ENCODE peak calls at places on chromosomes 7 and 10, in six cellular contexts. U is SK-N-SH, L is fibroblast of mammary gland, D is IMR-90, Z is upper lobe of right lung, A is PC-9. Y is an unnamed sample.

GRCh38 chr10:43233601-43234430 is 33.0 kb downstream of the RASGEF1A start:
- DNase-seq in U (no peak), D (no peak), L (no peak), Z (peak; percentile 52), A (no peak), Y (no peak)

GRCh38 chr10:107554351-107554750 is 389.8 kb upstream of the SORCS1 start:
- DNase-seq in Z (no peak), U (no peak), L (no peak), A (no peak), D (no peak), Y (no peak)

GRCh38 chr10:102559764-102560163 is 56.0 kb downstream of the SUFU start:
- DNase-seq in A (no peak), Z (peak; percentile 1), U (no peak), D (no peak), L (no peak), Y (no peak)

GRCh38 chr7:3461923-3462322 is 160.9 kb downstream of the SDK1 start:
- DNase-seq in A (no peak), Z (no peak), U (no peak), D (no peak), L (no peak), Y (no peak)

GRCh38 chr10:78920011-78920410 is 148.8 kb upstream of the ZMIZ1 start:
- DNase-seq in U (no peak), A (no peak), Z (peak; percentile 51), D (no peak), L (no peak), Y (no peak)

GRCh38 chr7:22339725-22340390 is 17.1 kb downstream of the RAPGEF5 start:
- DNase-seq in Z (no peak), A (no peak), D (no peak), L (no peak), U (no peak), Y (no peak)

GRCh38 chr10:42970451-42971250 is 106.2 kb upstream of the RET start:
- DNase-seq in A (no peak), L (no peak), D (no peak), Z (peak; percentile 61), U (peak; percentile 90), Y (no peak)

GRCh38 chr10:88111294-88111693 is 247.9 kb downstream of the PTEN start:
- DNase-seq in D (no peak), A (no peak), U (no peak), L (no peak), Z (no peak), Y (no peak)

GRCh38 chr10:77004917-77005564 is 632.6 kb downstream of the KCNMA1 start:
- DNase-seq in L (peak; percentile 66), A (peak; percentile 42), Z (no peak), D (peak; percentile 58), U (peak; percentile 52), Y (peak; percentile 74)

GRCh38 chr10:14381475-14381874 is 50.8 kb upstream of the FRMD4A start:
- DNase-seq in D (no peak), Z (no peak), A (no peak), U (no peak), L (no peak), Y (no peak)

GRCh38 chr10:121926669-121927360 is 1.0 kb downstream of the ATE1 start:
- DNase-seq in U (no peak), D (no peak), A (no peak), Z (no peak), L (peak; percentile 24), Y (peak; percentile 59)

GRCh38 chr10:120942806-120943413 is 91.7 kb downstream of the WDR11 start:
- DNase-seq in Z (peak; percentile 90), L (peak; percentile 65), A (peak; percentile 44), U (peak; percentile 86), D (peak; percentile 57), Y (peak; percentile 84)

GRCh38 chr10:131853610-131853964 is 47.2 kb upstream of the PPP2R2D start:
- DNase-seq in Z (peak; percentile 41), A (no peak), U (no peak), L (no peak), D (no peak), Y (no peak)

GRCh38 chr10:114544045-114544659 is 113.9 kb downstream of the ABLIM1 start:
- DNase-seq in L (no peak), D (no peak), A (peak; percentile 74), Z (no peak), U (no peak), Y (no peak)

GRCh38 chr7:135846339-135846738 is 97.7 kb upstream of the FAM180A start:
- DNase-seq in Z (no peak), L (no peak), U (no peak), A (no peak), D (no peak), Y (no peak)

GRCh38 chr10:35611750-35612149 is 6.6 kb downstream of the GJD4 start:
- DNase-seq in U (no peak), Z (no peak), D (no peak), L (no peak), A (no peak), Y (no peak)

GRCh38 chr7:16694806-16695205 is 48.8 kb downstream of the BZW2 start:
- DNase-seq in A (no peak), L (no peak), U (no peak), Z (no peak), D (no peak), Y (no peak)

GRCh38 chr10:4569132-4569531 is 256.9 kb upstream of the AKR1E2 start:
- DNase-seq in U (no peak), Z (no peak), D (no peak), L (no peak), A (no peak), Y (no peak)

GRCh38 chr7:3446786-3447185 is 145.7 kb downstream of the SDK1 start:
- DNase-seq in Z (no peak), D (peak; percentile 26), L (peak; percentile 60), A (no peak), U (no peak), Y (no peak)

GRCh38 chr10:84825330-84825729 is 496.9 kb downstream of the CCSER2 start:
- DNase-seq in L (peak; percentile 16), U (peak; percentile 55), A (no peak), Z (no peak), D (peak; percentile 12), Y (peak; percentile 41)

GRCh38 chr7:98357751-98358161 is 43.1 kb downstream of the BAIAP2L1 start:
- DNase-seq in A (peak; percentile 44), L (peak; percentile 72), U (no peak), D (peak; percentile 24), Z (no peak), Y (peak; percentile 59)

GRCh38 chr7:6691103-6691502 is 15.6 kb downstream of the ZNF12 start:
- DNase-seq in L (no peak), U (no peak), Z (no peak), A (no peak), D (no peak), Y (no peak)

GRCh38 chr7:101558742-101559325 is 70.3 kb downstream of the MYL10 start:
- DNase-seq in A (no peak), Z (no peak), L (no peak), D (no peak), U (no peak), Y (no peak)

GRCh38 chr7:18505870-18506460 is 10.4 kb downstream of the HDAC9 start:
- DNase-seq in L (peak; percentile 48), A (peak; percentile 11), Z (no peak), U (no peak), D (peak; percentile 76), Y (peak; percentile 73)

GRCh38 chr7:124030964-124031363 is 1.9 kb downstream of the TMEM229A start:
- DNase-seq in D (no peak), L (no peak), A (no peak), Z (no peak), U (no peak), Y (no peak)

GRCh38 chr10:22764639-22765038 is 50.3 kb upstream of the PIP4K2A start:
- DNase-seq in A (no peak), D (no peak), U (no peak), L (peak; percentile 6), Z (no peak), Y (no peak)

GRCh38 chr7:101402081-101402779 is 39.6 kb downstream of the COL26A1 start:
- DNase-seq in D (peak; percentile 17), Z (no peak), A (peak; percentile 71), U (peak; percentile 78), L (no peak), Y (peak; percentile 7)

GRCh38 chr10:84184517-84184916 is 9.8 kb upstream of the CDHR1 start:
- DNase-seq in A (no peak), L (no peak), U (no peak), Z (no peak), D (no peak), Y (no peak)

GRCh38 chr10:113958631-113959382 is 84.9 kb upstream of the ADRB1 start:
- DNase-seq in L (peak; percentile 89), U (no peak), Z (no peak), D (peak; percentile 93), A (peak; percentile 76), Y (peak; percentile 90)

GRCh38 chr7:34939175-34939574 is 98.1 kb downstream of the DPY19L1 start:
- DNase-seq in A (no peak), D (peak; percentile 94), L (peak; percentile 84), Z (no peak), U (no peak), Y (peak; percentile 76)

GRCh38 chr10:119505588-119506315 is 36.8 kb downstream of the RGS10 start:
- DNase-seq in Z (no peak), U (no peak), L (no peak), A (no peak), D (no peak), Y (no peak)

GRCh38 chr10:1048732-1049424 is at the start of gene IDI1:
- DNase-seq in D (peak; percentile 98), L (peak; percentile 99), A (peak; percentile 91), Z (peak; percentile 99), U (peak; percentile 95), Y (peak; percentile 99)
- TF ChIP-seq CTCF in D (no peak), L (no peak), A (no peak), Z (no peak), U (no peak), Y (no peak)

DNA sequence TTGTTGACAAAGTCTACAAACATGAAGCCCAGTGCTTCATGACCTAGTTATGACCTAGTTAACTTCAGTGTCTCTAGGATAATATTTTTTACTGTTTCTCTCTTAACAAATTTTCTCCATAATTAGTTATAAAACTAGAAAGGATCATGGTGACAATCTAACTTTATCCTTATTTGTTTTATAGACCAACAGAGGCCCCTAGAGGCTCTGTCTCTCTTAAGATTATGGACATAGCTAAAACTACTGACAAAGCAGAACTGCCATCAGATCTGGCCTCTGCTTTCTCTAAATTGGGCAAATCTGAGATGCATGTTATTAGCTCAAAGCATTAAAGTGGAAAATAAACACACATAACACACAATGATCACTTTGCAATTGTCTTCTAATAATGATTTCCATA is 176.0 kb downstream of the CSTF2T start:
- DNase-seq in Z (no peak), D (no peak), U (no peak), L (no peak), A (no peak), Y (no peak)
- H3K4me3 ChIP-seq in Z (no peak overlapping the region), D (no peak overlapping the region), U (no peak overlapping the region), L (no peak overlapping the region), A (no peak overlapping the region), Y (no peak overlapping the region)

DNA sequence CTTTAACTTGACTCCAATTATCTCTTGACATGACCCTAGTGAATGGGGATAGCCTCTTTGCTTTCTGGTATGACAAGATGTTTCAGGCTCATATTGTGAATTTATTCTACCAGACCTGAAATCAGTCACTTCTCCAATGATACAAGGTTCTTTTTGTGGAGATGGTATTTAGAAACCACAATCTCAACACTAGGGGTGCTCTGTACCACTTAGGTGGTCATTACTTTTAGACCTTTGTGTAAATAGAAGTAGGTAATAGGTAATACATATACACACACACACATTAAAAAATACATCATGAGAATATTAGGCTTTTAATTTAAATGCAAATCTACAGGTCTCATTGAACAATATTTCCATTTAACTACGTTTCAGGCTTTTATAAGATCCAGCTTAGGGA is 199.0 kb upstream of the RHOBTB1 start:
- DNase-seq in U (no peak), Z (no peak), D (no peak), L (no peak), A (no peak), Y (no peak)
- TF ChIP-seq CTCF in U (peak; percentile 20), Z (no peak), D (no peak), L (peak; percentile 1), A (no peak), Y (no peak)

GRCh38 chr7:113298501-113298900 is 180.1 kb upstream of the SMIM30 start:
- DNase-seq in U (no peak), A (no peak), L (no peak), Z (no peak), D (no peak), Y (no peak)
- H3K4me3 ChIP-seq in U (no peak overlapping the region), A (no peak overlapping the region), L (no peak overlapping the region), Z (no peak overlapping the region), D (no peak overlapping the region), Y (no peak overlapping the region)